ENCODE peak calls at places on chromosomes 4 and X, in nine cellular contexts. M, Y, N, O, I, E, V, G and X are unnamed samples.

GRCh38 chr4:37892641-37893040 is 1.8 kb downstream of the TBC1D1 start:
- DNase-seq in O (no peak), V (no peak), E (no peak), M (no peak), Y (peak), G (peak), N (no peak), I (no peak), X (no peak)

GRCh38 chrX:151713859-151714258 is 2.0 kb upstream of the FATE1 start:
- DNase-seq in V (no peak), O (peak), M (peak), Y (peak), I (peak), E (no peak), N (no peak), G (no peak), X (peak)

GRCh38 chr4:89277412-89277811 is 30.2 kb downstream of the GPRIN3 start:
- DNase-seq in I (no peak), N (no peak), E (no peak), M (no peak), O (no peak), V (no peak), Y (no peak), G (no peak), X (no peak)

GRCh38 chr4:53987761-53988171 is 76.6 kb downstream of the CHIC2 start:
- DNase-seq in V (no peak), G (no peak), M (no peak), I (no peak), N (no peak), E (no peak), O (no peak), Y (no peak), X (no peak)

GRCh38 chr4:55175779-55176231 is 50.4 kb upstream of the KDR start:
- DNase-seq in O (no peak), N (no peak), Y (no peak), V (no peak), M (no peak), I (no peak), G (no peak), E (no peak), X (no peak)

GRCh38 chr4:78414116-78414515 is 137.5 kb upstream of the ANXA3 start:
- DNase-seq in O (peak), M (no peak), N (no peak), I (no peak), G (no peak), Y (no peak), E (no peak), V (no peak), X (no peak)

GRCh38 chr4:121900132-121900983 is 30.1 kb upstream of the BBS7 start:
- DNase-seq in G (peak), I (peak), M (peak), Y (peak), V (no peak), E (peak), O (peak), N (peak), X (peak)

GRCh38 chrX:3230496-3230895 is 116.0 kb downstream of the MXRA5 start:
- DNase-seq in V (no peak), G (no peak), E (no peak), I (no peak), N (no peak), M (no peak), Y (no peak), O (no peak), X (no peak)

GRCh38 chr4:121408-122084 is 2.8 kb upstream of the ZNF718 start:
- DNase-seq in Y (no peak), G (peak), N (no peak), M (no peak), I (no peak), V (no peak), E (no peak), O (no peak), X (no peak)

GRCh38 chrX:119266364-119266995 is 30.4 kb downstream of the PGRMC1 start:
- DNase-seq in V (no peak), O (peak), Y (peak), G (no peak), M (peak), I (peak), N (no peak), E (no peak), X (peak)

GRCh38 chrX:56786889-56787733 is 58.1 kb downstream of the NBDY start:
- DNase-seq in E (no peak), G (no peak), Y (no peak), V (no peak), O (no peak), N (no peak), I (no peak), M (no peak), X (no peak)

GRCh38 chrX:9379697-9380551 is 84.9 kb upstream of the TBL1X start:
- DNase-seq in N (no peak), Y (no peak), E (no peak), O (no peak), I (no peak), M (peak), G (no peak), V (no peak), X (no peak)

GRCh38 chrX:53320543-53321215 is 39.3 kb upstream of the IQSEC2 start:
- DNase-seq in O (no peak), G (no peak), N (no peak), I (peak), Y (no peak), V (peak), E (no peak), M (no peak), X (no peak)

GRCh38 chr4:20337261-20337664 is 85.6 kb downstream of the SLIT2 start:
- DNase-seq in G (no peak), M (no peak), E (no peak), N (no peak), I (no peak), O (no peak), Y (no peak), V (no peak), X (no peak)

GRCh38 chrX:125710403-125711062 is 390.9 kb downstream of the TEX13C start:
- DNase-seq in Y (no peak), I (no peak), E (no peak), V (no peak), O (no peak), G (no peak), N (no peak), M (no peak), X (no peak)

GRCh38 chrX:44973420-44973932 is 100.5 kb downstream of the KDM6A start:
- DNase-seq in G (no peak), V (no peak), O (no peak), Y (no peak), E (no peak), N (no peak), I (no peak), M (no peak), X (no peak)

GRCh38 chrX:105297041-105297440 is 76.5 kb upstream of the TEX13A start:
- DNase-seq in O (no peak), M (no peak), G (no peak), N (no peak), E (no peak), V (no peak), I (no peak), Y (no peak), X (no peak)

GRCh38 chr4:62871057-62871456 is 1538.2 kb downstream of the TECRL start:
- DNase-seq in O (no peak), M (no peak), V (no peak), N (no peak), Y (no peak), I (no peak), G (no peak), E (no peak), X (no peak)

DNA sequence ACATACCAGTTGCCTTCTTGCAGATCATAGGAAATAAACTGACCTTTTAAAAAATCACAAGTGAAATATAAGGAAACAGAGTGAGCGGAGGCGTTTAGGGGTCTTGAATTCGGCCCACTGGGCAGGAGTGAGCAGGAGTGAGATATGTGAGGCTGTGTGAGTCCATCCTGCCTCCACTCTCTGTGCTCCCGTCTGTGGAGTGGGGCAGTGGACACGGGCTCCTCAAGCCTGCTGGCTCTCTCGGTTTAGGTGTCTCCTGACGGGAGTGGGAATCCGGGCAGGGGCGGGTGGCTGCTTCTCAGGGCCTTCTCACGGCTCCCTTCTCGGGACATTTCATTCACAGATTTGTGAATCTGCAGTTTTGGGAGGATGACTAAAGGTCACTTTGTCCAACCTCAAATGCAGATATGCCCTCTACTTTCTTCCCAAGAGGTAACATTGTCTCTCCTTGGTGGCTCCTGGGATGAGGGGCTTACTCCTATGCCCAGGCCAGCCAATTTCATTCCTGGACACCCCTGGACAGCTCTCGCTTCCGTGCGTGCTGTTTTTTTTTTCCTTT is 27.6 kb downstream of the CYTL1 start:
- DNase-seq in Y (no peak), M (no peak), G (no peak), O (no peak), N (no peak), I (no peak), V (no peak), E (no peak), X (no peak)
- H3K27ac ChIP-seq in Y (no peak), M (peak), G (no peak), O (peak), N (no peak), I (no peak), V (no peak), E (peak), X (no peak)

GRCh38 chr4:8385106-8385505 is 55.4 kb downstream of the ACOX3 start:
- DNase-seq in G (no peak), M (no peak), Y (no peak), I (no peak), E (no peak), N (no peak), O (no peak), V (peak), X (no peak)

GRCh38 chr4:8385611-8386010 is 54.9 kb downstream of the ACOX3 start:
- DNase-seq in Y (no peak), V (peak), I (no peak), G (no peak), E (no peak), M (no peak), N (no peak), O (no peak), X (no peak)

GRCh38 chr4:8383016-8383415 is 57.5 kb downstream of the ACOX3 start:
- DNase-seq in G (no peak), V (peak), E (no peak), M (no peak), O (no peak), N (no peak), Y (no peak), I (no peak), X (no peak)

GRCh38 chr4:8383451-8384160 is 56.9 kb downstream of the ACOX3 start:
- DNase-seq in Y (no peak), I (no peak), M (no peak), G (no peak), N (no peak), V (peak), E (no peak), O (no peak), X (peak)

DNA sequence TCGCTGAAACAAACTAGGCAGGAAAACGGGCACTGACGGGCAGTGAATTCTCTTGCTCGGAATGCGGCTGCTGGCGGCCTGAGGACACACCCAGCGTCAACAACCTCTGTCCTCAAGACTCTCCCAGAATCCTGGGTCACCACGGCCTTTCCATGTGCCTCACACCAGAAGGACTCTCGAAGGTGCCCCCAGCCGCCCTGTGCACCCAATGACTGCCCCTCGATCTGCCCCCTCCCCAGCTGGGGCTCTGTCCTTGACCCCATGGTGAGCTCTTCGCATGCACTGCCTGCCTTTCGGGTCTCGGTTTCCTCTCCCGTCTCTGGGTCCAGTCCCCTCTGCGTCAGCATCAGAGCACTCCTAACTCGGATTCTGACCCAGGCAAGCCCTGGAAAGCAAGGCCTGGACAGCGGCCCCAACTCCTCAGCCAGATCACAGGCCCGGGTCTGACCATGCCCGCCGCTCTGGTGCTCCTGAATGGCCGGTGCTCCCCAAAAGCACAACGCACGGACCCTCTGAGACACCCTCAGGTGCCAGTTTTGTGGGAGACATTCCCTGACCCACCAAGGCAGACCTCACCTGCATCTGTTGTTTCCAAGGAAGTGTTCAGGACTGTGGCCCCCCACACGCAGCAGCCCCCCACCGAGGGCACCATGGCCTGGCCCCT is 56.0 kb downstream of the ACOX3 start:
- DNase-seq in V (peak), G (no peak), Y (no peak), I (no peak), E (no peak), O (no peak), M (no peak), N (no peak), X (no peak)
- H3K27ac ChIP-seq in V (no peak), G (no peak), Y (no peak), I (no peak), E (no peak), O (no peak), M (no peak), N (no peak), X (no peak)

DNA sequence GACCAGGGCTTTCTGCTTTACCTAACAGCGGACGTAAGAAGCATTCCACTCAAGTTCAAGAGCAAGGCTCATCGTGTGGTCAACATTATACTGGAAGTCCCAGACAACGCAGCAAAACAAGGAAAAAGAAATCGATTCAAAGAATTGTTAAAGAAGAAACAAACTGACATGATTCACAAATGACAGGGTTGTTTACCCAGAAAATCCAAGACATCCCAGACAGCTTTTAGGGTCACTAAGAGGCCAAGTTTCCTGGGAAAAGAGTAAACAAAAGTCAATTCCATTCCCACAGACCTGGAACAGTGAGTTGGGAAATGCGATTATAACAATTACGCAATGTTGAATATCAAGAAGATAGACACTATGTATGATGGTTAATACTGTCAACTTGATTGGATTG is 21.5 kb upstream of the HTRA3 start:
- DNase-seq in Y (no peak), M (no peak), E (no peak), G (no peak), O (no peak), I (no peak), V (no peak), N (no peak), X (no peak)
- H3K27ac ChIP-seq in Y (no peak), M (peak), E (no peak), G (no peak), O (peak), I (no peak), V (peak), N (no peak), X (no peak)

GRCh38 chr4:125316781-125317525 is 2.2 kb downstream of the FAT4 start:
- DNase-seq in O (peak), G (no peak), N (no peak), Y (no peak), V (peak), I (peak), M (peak), E (peak), X (peak)
- H3K27ac ChIP-seq in O (peak), G (no peak), N (peak), Y (no peak), V (peak), I (no peak), M (peak), E (peak), X (peak)

GRCh38 chrX:72180539-72180938 is 1.0 kb upstream of the PIN4 start:
- DNase-seq in M (no peak), V (no peak), N (no peak), E (no peak), O (no peak), I (no peak), Y (no peak), G (no peak), X (no peak)
- H3K27ac ChIP-seq in M (peak), V (peak), N (peak), E (peak), O (peak), I (peak), Y (peak), G (peak), X (peak)

GRCh38 chrX:7921750-7922149 is 5.5 kb downstream of the PNPLA4 start:
- DNase-seq in V (no peak), G (no peak), N (no peak), Y (no peak), I (no peak), O (no peak), E (no peak), M (no peak), X (no peak)

GRCh38 chrX:7926914-7927258 is 327 bp downstream of the PNPLA4 start:
- DNase-seq in V (no peak), E (no peak), N (no peak), M (no peak), Y (no peak), O (no peak), I (no peak), G (no peak), X (no peak)

GRCh38 chrX:7927259-7928167 is at the start of gene PNPLA4:
- DNase-seq in V (peak), Y (peak), N (peak), O (peak), M (peak), I (peak), E (peak), G (peak), X (peak)

GRCh38 chrX:7925867-7926472 is 1.2 kb downstream of the PNPLA4 start:
- DNase-seq in M (peak), N (peak), G (peak), Y (peak), V (peak), E (peak), I (peak), O (peak), X (peak)

GRCh38 chrX:7926501-7926900 is 712 bp downstream of the PNPLA4 start:
- DNase-seq in E (no peak), G (no peak), O (no peak), Y (no peak), I (no peak), V (no peak), N (no peak), M (no peak), X (no peak)
- H3K27ac ChIP-seq in E (peak), G (peak), O (peak), Y (peak), I (peak), V (peak), N (peak), M (peak), X (peak)

DNA sequence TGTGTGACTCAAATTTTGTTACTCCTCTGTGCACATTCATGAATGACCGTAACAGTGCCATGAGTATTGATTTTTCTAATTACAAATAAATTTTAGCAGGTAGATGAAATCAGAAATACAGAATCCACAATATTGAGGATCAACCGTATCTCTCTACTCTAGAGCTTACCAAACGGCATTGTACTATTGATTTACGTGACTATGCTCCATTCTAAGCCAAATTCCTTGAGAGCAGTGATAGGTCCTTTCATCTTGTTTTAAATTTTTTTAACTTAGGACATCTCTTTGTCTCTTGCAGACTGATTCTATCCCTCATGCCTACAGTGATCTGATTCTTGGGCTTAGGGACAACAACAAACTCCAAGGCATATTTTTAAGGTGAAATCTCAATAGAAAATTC is 172.3 kb upstream of the C1QTNF7 start:
- DNase-seq in G (no peak), Y (no peak), I (no peak), V (no peak), N (no peak), O (no peak), E (no peak), M (no peak), X (no peak)
- H3K27ac ChIP-seq in G (no peak), Y (no peak), I (no peak), V (no peak), N (no peak), O (no peak), E (no peak), M (no peak), X (no peak)

GRCh38 chr4:77155631-77156345 is 1.2 kb upstream of the CCNG2 start:
- DNase-seq in I (no peak), O (no peak), V (no peak), M (no peak), N (no peak), E (no peak), G (no peak), Y (peak), X (no peak)

GRCh38 chr4:77152421-77152820 is 4.6 kb upstream of the CCNG2 start:
- DNase-seq in N (peak), G (no peak), O (no peak), M (no peak), V (no peak), E (no peak), Y (no peak), I (peak), X (no peak)

GRCh38 chr4:77154761-77155499 is 2.1 kb upstream of the CCNG2 start:
- DNase-seq in V (no peak), E (no peak), Y (peak), N (no peak), O (no peak), G (no peak), M (no peak), I (no peak), X (no peak)

GRCh38 chr4:77153016-77153415 is 4.0 kb upstream of the CCNG2 start:
- DNase-seq in G (no peak), N (no peak), V (no peak), O (no peak), Y (no peak), I (no peak), M (no peak), E (no peak), X (no peak)

DNA sequence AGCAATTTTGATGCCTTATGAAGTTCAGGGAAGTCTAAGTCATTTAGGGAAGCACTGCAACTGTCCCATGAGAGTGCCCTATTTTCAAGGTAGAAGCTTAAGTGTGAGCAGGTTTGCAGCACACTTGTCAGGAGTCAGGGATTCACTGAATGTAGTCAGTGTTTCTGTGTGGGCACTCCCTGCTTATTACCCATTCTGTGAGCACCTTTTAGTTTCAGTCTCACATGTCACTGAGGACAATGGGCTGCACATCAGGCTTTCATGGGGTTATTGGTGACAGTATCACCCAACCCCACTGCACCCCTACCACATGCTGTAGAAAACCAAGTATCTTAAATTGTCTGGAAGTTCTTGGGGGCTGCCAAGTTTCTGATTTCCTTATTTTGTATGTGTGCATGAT is 2.9 kb upstream of the CCNG2 start:
- DNase-seq in N (no peak), V (no peak), E (no peak), Y (peak), G (no peak), M (no peak), O (no peak), I (no peak), X (no peak)
- H3K27ac ChIP-seq in N (no peak), V (no peak), E (no peak), Y (peak), G (no peak), M (no peak), O (no peak), I (no peak), X (no peak)